ENCODE peak calls at places on chromosomes 3 and 15, in seven cellular contexts. X, Z, P, K, Y, F and R are unnamed samples.

GRCh38 chr3:165383381-165383780 is 187.2 kb upstream of the SLITRK3 start:
- DNase-seq in X (no peak), Z (no peak), P (no peak), K (no peak), Y (no peak), F (no peak), R (no peak)

GRCh38 chr3:128217702-128218475 is 64.6 kb downstream of the EEFSEC start:
- DNase-seq in X (peak), Z (no peak), P (no peak), K (no peak), Y (no peak), F (no peak), R (no peak)

GRCh38 chr3:64166584-64167155 is 58.6 kb downstream of the PRICKLE2 start:
- DNase-seq in X (no peak), Z (no peak), P (no peak), K (no peak), Y (no peak), F (no peak), R (no peak)

GRCh38 chr15:28953573-28954195 is 67.9 kb downstream of the APBA2 start:
- DNase-seq in X (no peak), Z (no peak), P (no peak), K (no peak), Y (peak), F (no peak), R (no peak)

GRCh38 chr3:187802928-187803259 is 57.6 kb upstream of the BCL6 start:
- DNase-seq in X (no peak), Z (no peak), P (no peak), K (no peak), Y (no peak), F (no peak), R (no peak)

GRCh38 chr15:25176616-25176923 is 221.8 kb downstream of the SNRPN start:
- DNase-seq in X (no peak), Z (no peak), P (no peak), K (no peak), Y (no peak), F (no peak), R (no peak)

GRCh38 chr15:73320619-73321180 is 48.1 kb downstream of the HCN4 start:
- DNase-seq in X (no peak), Z (no peak), P (no peak), K (no peak), Y (no peak), F (no peak), R (no peak)

GRCh38 chr3:159196316-159196715 is 394.5 kb downstream of the MFSD1 start:
- DNase-seq in X (no peak), Z (no peak), P (no peak), K (no peak), Y (no peak), F (no peak), R (no peak)

GRCh38 chr15:22989576-22990477 is 9.7 kb upstream of the CYFIP1 start:
- DNase-seq in X (no peak), Z (no peak), P (no peak), K (no peak), Y (no peak), F (no peak), R (no peak)

GRCh38 chr3:16369247-16369646 is 104.2 kb downstream of the OXNAD1 start:
- DNase-seq in X (no peak), Z (no peak), P (no peak), K (no peak), Y (no peak), F (no peak), R (no peak)

GRCh38 chr3:155619118-155619915 is 125.6 kb downstream of the PLCH1 start:
- DNase-seq in X (no peak), Z (no peak), P (no peak), K (no peak), Y (no peak), F (no peak), R (no peak)

GRCh38 chr3:9380014-9380413 is 17.2 kb downstream of the THUMPD3 start:
- DNase-seq in X (no peak), Z (no peak), P (no peak), K (no peak), Y (no peak), F (no peak), R (no peak)

GRCh38 chr3:69370156-69370944 is 15.5 kb downstream of the FRMD4B start:
- DNase-seq in X (no peak), Z (peak), P (peak), K (peak), Y (no peak), F (peak), R (peak)

GRCh38 chr3:138976047-138976446 is 29.0 kb downstream of the FOXL2NB start:
- DNase-seq in X (no peak), Z (no peak), P (no peak), K (no peak), Y (no peak), F (no peak), R (no peak)

GRCh38 chr3:180409883-180410282 is 192.1 kb upstream of the TTC14 start:
- DNase-seq in X (no peak), Z (no peak), P (no peak), K (no peak), Y (no peak), F (no peak), R (no peak)

GRCh38 chr3:18070231-18070630 is 327.8 kb upstream of the TBC1D5 start:
- DNase-seq in X (no peak), Z (no peak), P (no peak), K (no peak), Y (no peak), F (no peak), R (no peak)

GRCh38 chr15:90075420-90076289 is 26.6 kb downstream of the IDH2 start:
- DNase-seq in X (no peak), Z (no peak), P (no peak), K (no peak), Y (no peak), F (no peak), R (no peak)

GRCh38 chr15:92651877-92652575 is 3.5 kb downstream of the FAM174B start:
- DNase-seq in X (no peak), Z (no peak), P (no peak), K (no peak), Y (no peak), F (no peak), R (no peak)

GRCh38 chr3:132549169-132549568 is 47.9 kb upstream of the ACKR4 start:
- DNase-seq in X (no peak), Z (no peak), P (no peak), K (no peak), Y (no peak), F (no peak), R (no peak)

GRCh38 chr3:193292386-193292785 is 51.4 kb downstream of the PLAAT1 start:
- DNase-seq in X (no peak), Z (no peak), P (no peak), K (no peak), Y (no peak), F (no peak), R (no peak)

GRCh38 chr15:31268911-31269784 is 57.5 kb upstream of the KLF13 start:
- DNase-seq in X (no peak), Z (peak), P (no peak), K (peak), Y (peak), F (no peak), R (peak)

GRCh38 chr3:7821858-7822257 is 679.8 kb upstream of the LMCD1 start:
- DNase-seq in X (no peak), Z (no peak), P (no peak), K (no peak), Y (no peak), F (no peak), R (no peak)

GRCh38 chr3:99751649-99752048 is 66.0 kb upstream of the CMSS1 start:
- DNase-seq in X (peak), Z (no peak), P (no peak), K (no peak), Y (no peak), F (no peak), R (no peak)

GRCh38 chr3:143252931-143253330 is 133.4 kb downstream of the CHST2 start:
- DNase-seq in X (no peak), Z (no peak), P (no peak), K (no peak), Y (no peak), F (no peak), R (no peak)

GRCh38 chr3:127886276-127886862 is 28.7 kb upstream of the KBTBD12 start:
- DNase-seq in X (no peak), Z (no peak), P (no peak), K (no peak), Y (no peak), F (no peak), R (no peak)

GRCh38 chr3:107251819-107252218 is 125.4 kb upstream of the CCDC54 start:
- DNase-seq in X (no peak), Z (no peak), P (no peak), K (no peak), Y (no peak), F (no peak), R (no peak)

GRCh38 chr15:46304320-46304719 is 669.5 kb downstream of the SQOR start:
- DNase-seq in X (no peak), Z (no peak), P (no peak), K (no peak), Y (no peak), F (no peak), R (no peak)

GRCh38 chr3:9820944-9821343 is 10.9 kb downstream of the TTLL3 start:
- DNase-seq in X (peak), Z (no peak), P (no peak), K (no peak), Y (no peak), F (no peak), R (no peak)

GRCh38 chr3:72143970-72144717 is 359.2 kb upstream of the PROK2 start:
- DNase-seq in X (no peak), Z (no peak), P (no peak), K (no peak), Y (no peak), F (no peak), R (no peak)

GRCh38 chr3:29067014-29067413 is 213.9 kb upstream of the RBMS3 start:
- DNase-seq in X (peak), Z (no peak), P (no peak), K (no peak), Y (no peak), F (no peak), R (no peak)

GRCh38 chr15:82995938-82996337 is 9.9 kb downstream of the RAMAC start:
- DNase-seq in X (peak), Z (no peak), P (no peak), K (no peak), Y (no peak), F (no peak), R (no peak)

GRCh38 chr15:41022487-41023090 is 69.3 kb downstream of the CHAC1 start:
- DNase-seq in X (peak), Z (no peak), P (no peak), K (no peak), Y (no peak), F (no peak), R (peak)

DNA sequence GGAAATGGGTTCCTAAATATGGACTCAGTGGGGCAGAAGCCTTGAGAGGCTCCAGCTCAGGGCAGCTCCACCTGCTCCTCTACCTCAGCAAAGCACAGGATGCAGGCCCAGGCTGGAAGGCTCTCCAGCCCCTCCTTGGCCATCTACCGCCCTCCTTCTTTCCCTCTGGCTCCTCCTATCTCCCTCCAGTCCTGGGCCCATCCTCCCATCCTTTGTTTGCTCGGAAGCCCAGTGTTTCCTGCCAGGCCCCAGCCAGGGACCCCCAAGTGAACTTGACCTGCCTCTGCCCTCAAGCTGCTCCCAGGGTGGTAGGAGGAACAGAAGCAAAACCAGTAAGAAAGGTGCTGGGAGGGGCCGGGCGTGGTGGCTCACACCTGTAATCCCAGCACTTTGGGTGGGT is 20.1 kb downstream of the MAPKAPK3 start:
- DNase-seq in X (no peak), Z (no peak), P (no peak), K (no peak), Y (no peak), F (no peak), R (no peak)
- H3K27ac ChIP-seq in X (no peak), Z (no peak), P (no peak), K (no peak), Y (no peak), F (no peak), R (no peak)

DNA sequence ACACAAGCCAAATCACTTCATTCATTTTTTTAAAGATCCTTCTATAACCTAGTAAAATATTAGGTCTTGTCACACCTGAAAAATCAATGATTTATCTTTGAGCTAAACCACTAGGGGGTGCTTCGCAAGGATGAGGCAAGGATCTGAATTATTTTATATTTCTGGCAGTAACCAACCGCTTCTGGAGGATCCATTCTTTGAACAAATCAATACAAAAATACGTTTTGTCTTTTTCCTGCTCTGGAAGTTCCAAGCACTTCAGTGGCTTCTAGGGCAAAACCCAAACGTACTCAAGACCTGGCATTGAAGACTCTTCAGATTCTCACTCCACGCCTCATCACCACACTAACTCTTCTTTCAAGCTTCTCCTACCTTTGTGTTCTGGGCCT is 486 bp downstream of the LSG1 start:
- DNase-seq in X (peak), Z (no peak), P (no peak), K (no peak), Y (peak), F (no peak), R (no peak)
- TF ChIP-seq CTCF in X (peak), Z (peak), P (peak), K (peak), Y (peak), F (peak), R (peak)

GRCh38 chr3:3129579-3129978 is 2.8 kb downstream of the TRNT1 start:
- DNase-seq in X (no peak), Z (no peak), P (no peak), K (no peak), Y (no peak), F (no peak), R (no peak)

GRCh38 chr3:3126477-3127431 is at the start of gene TRNT1:
- DNase-seq in X (peak), Z (peak), P (peak), K (peak), Y (peak), F (peak), R (peak)

GRCh38 chr3:3127432-3128010 is 781 bp downstream of the TRNT1 start:
- DNase-seq in X (peak), Z (no peak), P (no peak), K (no peak), Y (no peak), F (no peak), R (no peak)

DNA sequence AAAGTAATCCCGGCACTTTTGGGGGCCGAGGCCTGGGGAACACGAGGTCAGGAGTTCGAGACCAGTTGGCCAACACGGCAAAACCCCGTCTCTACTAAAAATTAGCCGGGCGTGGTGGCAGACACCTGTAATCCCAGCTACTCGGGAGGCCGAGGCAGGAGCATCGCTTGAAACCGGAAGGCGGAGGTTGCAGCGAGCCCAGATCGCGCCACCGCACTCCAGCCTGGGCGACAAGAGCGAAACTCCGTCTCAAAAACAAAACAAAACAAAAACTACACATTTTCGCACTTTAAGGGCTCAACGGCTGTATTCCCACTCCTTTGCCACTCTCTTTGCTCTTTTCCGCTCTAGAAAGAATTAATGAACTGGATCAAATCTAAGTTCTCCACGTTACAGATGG is 763 bp upstream of the TRNT1 start:
- DNase-seq in X (no peak), Z (no peak), P (no peak), K (no peak), Y (no peak), F (no peak), R (no peak)
- H3K27ac ChIP-seq in X (peak), Z (peak), P (peak), K (peak), Y (peak), F (peak), R (peak)

DNA sequence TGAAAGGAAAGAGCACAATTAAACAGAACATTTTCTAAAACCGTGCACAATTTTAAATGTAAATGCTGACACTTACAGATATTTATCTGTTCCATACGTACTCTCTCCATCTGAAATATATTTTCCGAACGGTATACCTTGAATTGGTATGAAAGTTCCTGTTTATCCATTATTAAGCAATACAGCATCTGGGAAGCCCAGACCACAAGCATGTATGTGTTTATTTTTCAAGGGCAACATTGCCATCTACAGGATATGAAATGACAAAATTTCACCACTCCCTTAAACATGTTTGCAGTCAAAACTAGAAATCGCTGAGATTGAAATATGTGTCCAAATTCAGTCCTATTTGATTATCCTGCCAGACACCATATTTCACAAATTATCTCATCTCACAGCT is 533.5 kb downstream of the TBL1XR1 start:
- DNase-seq in X (peak), Z (no peak), P (no peak), K (no peak), Y (no peak), F (no peak), R (no peak)
- TF ChIP-seq CTCF in X (peak), Z (no peak), P (peak), K (peak), Y (no peak), F (peak), R (no peak)